ENCODE peak calls at places on chromosomes 11 and 22, in nine cellular contexts. T is kidney tubule cell, A is kidney epithelial cell, C is SW480, H is NCI-H1092 treated with DMSO at 0.1 percent for 48 hours, G is T-cell, S is iris pigment epithelial cell, N is AG20443, E is tibial nerve. R is an unnamed sample.

GRCh38 chr22:27238935-27239510 is 562.5 kb downstream of the MN1 start:
- DNase-seq in A (peak; percentile 99), T (peak; percentile 99), S (peak; percentile 99), G (no peak), C (peak; percentile 25), N (peak; percentile 91), E (no peak), H (peak; percentile 46), R (peak; percentile 98)

GRCh38 chr22:45587638-45588481 is 83.8 kb upstream of the ATXN10 start:
- DNase-seq in C (no peak), S (peak; percentile 64), T (peak; percentile 71), G (no peak), A (no peak), N (peak; percentile 71), E (no peak), H (no peak), R (no peak)

GRCh38 chr11:115439385-115439784 is 64.8 kb downstream of the CADM1 start:
- DNase-seq in C (no peak), N (peak; percentile 66), T (peak; percentile 69), A (peak; percentile 55), E (no peak), H (no peak), G (no peak), S (peak; percentile 3), R (no peak)

GRCh38 chr22:47279337-47279736 is 516.9 kb downstream of the TBC1D22A start:
- DNase-seq in G (no peak), H (no peak), S (no peak), T (no peak), N (no peak), E (no peak), C (no peak), A (no peak), R (no peak)

GRCh38 chr11:68990995-68991780 is 10.4 kb upstream of the MRGPRD start:
- DNase-seq in T (no peak), G (no peak), A (no peak), S (no peak), E (no peak), H (no peak), N (no peak), C (no peak), R (no peak)

GRCh38 chr11:69700278-69701140 is 3.3 kb downstream of the FGF19 start:
- DNase-seq in S (peak; percentile 55), G (no peak), N (peak; percentile 53), E (no peak), C (peak; percentile 83), A (no peak), T (peak; percentile 71), H (peak; percentile 85), R (peak; percentile 60)

GRCh38 chr11:64070301-64070656 is 34.5 kb downstream of the FLRT1 start:
- DNase-seq in C (no peak), N (no peak), T (no peak), G (no peak), S (no peak), A (no peak), H (no peak), E (no peak), R (no peak)

GRCh38 chr11:78698612-78699011 is 123.9 kb upstream of the NARS2 start:
- DNase-seq in T (peak; percentile 62), S (peak; percentile 51), A (peak; percentile 45), E (peak; percentile 27), C (no peak), H (no peak), N (peak; percentile 35), G (no peak), R (peak; percentile 53)

GRCh38 chr22:48424661-48425060 is 1403.0 kb downstream of the BRD1 start:
- DNase-seq in C (no peak), E (no peak), A (no peak), N (peak; percentile 14), S (no peak), G (no peak), T (no peak), H (no peak), R (no peak)

GRCh38 chr11:20112291-20113146 is 47.8 kb downstream of the DBX1 start:
- DNase-seq in H (peak; percentile 18), C (peak; percentile 31), N (peak; percentile 92), T (peak; percentile 96), S (peak; percentile 99), A (peak; percentile 94), G (no peak), E (no peak), R (peak; percentile 97)

GRCh38 chr22:34403667-34404066 is 483.4 kb upstream of the LARGE1 start:
- DNase-seq in T (no peak), H (no peak), G (no peak), A (no peak), N (no peak), S (no peak), E (no peak), C (no peak), R (no peak)

GRCh38 chr22:28817919-28818859 is 17.8 kb upstream of the XBP1 start:
- DNase-seq in N (no peak), H (peak; percentile 77), C (no peak), S (no peak), G (no peak), T (peak; percentile 47), E (no peak), A (peak; percentile 23), R (peak; percentile 22)

GRCh38 chr22:49271831-49272230 is 555.8 kb downstream of the BRD1 start:
- DNase-seq in S (no peak), N (no peak), E (no peak), A (no peak), C (no peak), T (no peak), H (no peak), G (no peak), R (no peak)

GRCh38 chr11:17410606-17411379 is 22.3 kb upstream of the KCNJ11 start:
- DNase-seq in H (peak; percentile 63), A (no peak), E (no peak), G (no peak), T (no peak), C (no peak), N (no peak), S (no peak), R (no peak)

GRCh38 chr11:27699926-27700350 is 317 bp downstream of the BDNF start:
- DNase-seq in S (peak; percentile 44), E (no peak), T (no peak), H (no peak), A (no peak), C (no peak), G (no peak), N (no peak), R (no peak)

GRCh38 chr22:39214006-39214382 is 30.8 kb downstream of the PDGFB start:
- DNase-seq in E (no peak), H (no peak), T (no peak), C (peak; percentile 39), N (peak; percentile 4), G (no peak), A (no peak), S (no peak), R (no peak)

GRCh38 chr11:122044086-122044485 is 71.9 kb downstream of the BLID start:
- DNase-seq in T (no peak), S (no peak), A (no peak), N (peak; percentile 13), E (no peak), G (no peak), C (no peak), H (no peak), R (no peak)

GRCh38 chr11:102530558-102530957 is at the start of gene MMP7:
- DNase-seq in N (peak; percentile 70), T (peak; percentile 96), C (no peak), G (no peak), H (no peak), A (peak; percentile 64), S (peak; percentile 45), E (no peak), R (peak; percentile 71)

GRCh38 chr11:37353192-37353591 is 755.2 kb upstream of the RAG2 start:
- DNase-seq in A (no peak), G (no peak), T (no peak), N (no peak), S (no peak), E (no peak), C (no peak), H (no peak), R (no peak)

GRCh38 chr11:74371269-74372039 is 26.8 kb downstream of the PGM2L1 start:
- DNase-seq in T (peak; percentile 25), G (no peak), A (no peak), E (no peak), S (peak; percentile 96), N (peak; percentile 15), H (peak; percentile 37), C (no peak), R (no peak)

GRCh38 chr11:122709042-122709760 is 53.7 kb downstream of the UBASH3B start:
- DNase-seq in C (peak; percentile 21), G (no peak), A (peak; percentile 83), H (no peak), T (peak; percentile 90), S (peak; percentile 66), E (no peak), N (peak; percentile 21), R (no peak)

GRCh38 chr22:31250740-31251330 is 38.7 kb downstream of the LIMK2 start:
- DNase-seq in S (no peak), C (peak; percentile 95), G (no peak), T (peak; percentile 33), H (no peak), N (peak; percentile 26), A (no peak), E (no peak), R (peak; percentile 31)

GRCh38 chr11:67732045-67732787 is 57.8 kb upstream of the ALDH3B2 start:
- DNase-seq in E (no peak), S (no peak), H (peak; percentile 12), T (peak; percentile 12), N (peak; percentile 9), C (no peak), G (peak; percentile 69), A (no peak), R (no peak)

GRCh38 chr11:121723261-121723741 is 270.5 kb upstream of the SORL1-AS1 start:
- DNase-seq in N (peak; percentile 51), A (no peak), E (peak; percentile 30), H (peak; percentile 93), C (no peak), G (no peak), S (peak; percentile 28), T (no peak), R (no peak)

GRCh38 chr11:43123443-43123842 is 188.4 kb upstream of the API5 start:
- DNase-seq in S (no peak), N (no peak), E (no peak), T (no peak), C (no peak), G (no peak), A (no peak), H (no peak), R (no peak)

GRCh38 chr22:48515571-48516200 is 1312.0 kb downstream of the BRD1 start:
- DNase-seq in C (no peak), E (no peak), N (no peak), T (no peak), G (no peak), S (no peak), H (no peak), A (no peak), R (no peak)

GRCh38 chr11:94196363-94196762 is 67.7 kb downstream of the PANX1 start:
- DNase-seq in G (no peak), C (no peak), N (peak; percentile 29), H (no peak), S (peak; percentile 16), E (no peak), T (peak; percentile 57), A (no peak), R (no peak)

GRCh38 chr11:68546555-68546954 is 86.0 kb downstream of the PPP6R3 start:
- DNase-seq in S (peak; percentile 61), G (no peak), T (peak; percentile 57), C (no peak), N (peak; percentile 18), E (no peak), A (no peak), H (no peak), R (no peak)

GRCh38 chr11:65786786-65787636 is at the start of gene OVOL1:
- DNase-seq in S (no peak), G (no peak), H (no peak), N (no peak), C (no peak), T (peak; percentile 75), A (no peak), E (no peak), R (no peak)

GRCh38 chr11:94873910-94874575 is 99.3 kb downstream of the CWC15 start:
- DNase-seq in A (no peak), E (no peak), H (no peak), T (no peak), N (no peak), S (no peak), C (no peak), G (no peak), R (no peak)

GRCh38 chr22:17717708-17718107 is 56.6 kb downstream of the BID start:
- DNase-seq in G (no peak), H (no peak), A (no peak), T (no peak), E (no peak), S (peak; percentile 79), N (no peak), C (no peak), R (no peak)